ENCODE peak calls at places on chromosomes 2 and 18, in five cellular contexts. O is breast epithelium, F is NCI-H1694, D is posterior vena cava, G is dermis microvascular lymphatic vessel endothelial cell. I is an unnamed sample.
A peak's percentile ranks its signal among the peaks of the same experiment; 100 is the strongest.

GRCh38 chr2:101251844-101252407 is 760 bp upstream of the CNOT11 start:
- DNase-seq in O (peak; percentile 59), F (no peak), D (no peak), G (no peak), I (peak; percentile 33)

GRCh38 chr2:101162561-101163330 is 11.6 kb upstream of the TBC1D8 start:
- DNase-seq in O (no peak), F (no peak), D (peak; percentile 11), G (peak; percentile 67), I (no peak)

GRCh38 chr2:14385043-14385442 is 247.5 kb upstream of the LRATD1 start:
- DNase-seq in O (no peak), F (no peak), D (no peak), G (no peak), I (no peak)

GRCh38 chr18:79484661-79485621 is 89.2 kb downstream of the NFATC1 start:
- DNase-seq in O (no peak), F (no peak), D (peak; percentile 81), G (peak; percentile 36), I (no peak)

GRCh38 chr2:202375006-202375610 is 1.0 kb upstream of the BMPR2 start:
- DNase-seq in O (peak; percentile 58), F (no peak), D (peak; percentile 92), G (peak; percentile 9), I (peak; percentile 43)

GRCh38 chr2:210477496-210477895 is 937 bp upstream of the LANCL1 start:
- DNase-seq in O (no peak), F (no peak), D (no peak), G (no peak), I (peak; percentile 28)

GRCh38 chr2:236636261-236636660 is 66.6 kb downstream of the ACKR3 start:
- DNase-seq in O (no peak), F (no peak), D (peak; percentile 46), G (no peak), I (no peak)

GRCh38 chr2:187546762-187547333 is 7.4 kb downstream of the TFPI start:
- DNase-seq in O (no peak), F (no peak), D (no peak), G (no peak), I (no peak)

GRCh38 chr18:47898696-47899095 is 31.8 kb downstream of the SMAD2 start:
- DNase-seq in O (no peak), F (no peak), D (no peak), G (peak; percentile 29), I (no peak)

GRCh38 chr18:27017901-27018500 is 152.5 kb upstream of the AQP4 start:
- DNase-seq in O (no peak), F (peak; percentile 30), D (no peak), G (no peak), I (peak; percentile 2)

GRCh38 chr2:25711641-25712369 is 38.4 kb upstream of the DTNB start:
- DNase-seq in O (no peak), F (no peak), D (no peak), G (no peak), I (no peak)

GRCh38 chr18:79819951-79820351 is 22.2 kb downstream of the KCNG2 start:
- DNase-seq in O (no peak), F (no peak), D (no peak), G (no peak), I (no peak)

GRCh38 chr18:23827681-23828080 is 138.4 kb downstream of the LAMA3 start:
- DNase-seq in O (peak; percentile 80), F (no peak), D (no peak), G (no peak), I (no peak)

GRCh38 chr2:222964632-222965031 is 87.4 kb upstream of the KCNE4 start:
- DNase-seq in O (no peak), F (no peak), D (no peak), G (no peak), I (no peak)

GRCh38 chr2:233810385-233810784 is 32.3 kb downstream of the MROH2A start:
- DNase-seq in O (no peak), F (no peak), D (peak; percentile 25), G (no peak), I (no peak)

GRCh38 chr2:69559696-69560482 is 83.7 kb downstream of the AAK1 start:
- DNase-seq in O (no peak), F (no peak), D (no peak), G (peak; percentile 74), I (peak; percentile 41)

I was measured in cerebellum.